ENCODE peak calls at places on chromosome 12, in six cellular contexts. S is WTC11, H is NCI-H446 treated with DMSO at 0.1 percent for 48 hours, A is A673, Y is NAMALWA, B is adrenal gland. T is an unnamed sample.

GRCh38 chr12:2924019-2924418 is 33.3 kb downstream of the TULP3 start:
- DNase-seq in B (no peak), S (no peak), A (no peak), Y (no peak), H (no peak), T (no peak)

GRCh38 chr12:81077329-81077685 is 572 bp upstream of the ACSS3 start:
- DNase-seq in H (no peak), A (no peak), S (peak), Y (no peak), B (peak), T (no peak)

GRCh38 chr12:114920828-114921579 is 237.0 kb upstream of the TBX3 start:
- DNase-seq in H (no peak), B (no peak), S (no peak), Y (no peak), A (no peak), T (no peak)

GRCh38 chr12:40099423-40099853 is 6.4 kb downstream of the SLC2A13 start:
- DNase-seq in S (no peak), A (peak), B (no peak), H (no peak), Y (no peak), T (no peak)

GRCh38 chr12:53232641-53233538 is 881 bp upstream of the RARG start:
- DNase-seq in H (no peak), Y (no peak), B (peak), A (no peak), S (peak), T (peak)

GRCh38 chr12:24073170-24073810 is 123.8 kb upstream of the SOX5 start:
- DNase-seq in H (no peak), S (no peak), A (no peak), B (no peak), Y (no peak), T (no peak)

GRCh38 chr12:113899042-113899843 is 66.9 kb downstream of the RBM19 start:
- DNase-seq in A (no peak), Y (no peak), B (no peak), S (no peak), H (no peak), T (no peak)

GRCh38 chr12:5309654-5310053 is 122.3 kb upstream of the NTF3 start:
- DNase-seq in B (no peak), A (no peak), H (peak), Y (no peak), S (no peak), T (no peak)

GRCh38 chr12:32926963-32927362 is 30.4 kb upstream of the PKP2 start:
- DNase-seq in A (no peak), B (no peak), S (no peak), H (no peak), Y (no peak), T (no peak)

GRCh38 chr12:53334822-53335221 is 1.3 kb downstream of the SP7 start:
- DNase-seq in A (no peak), S (no peak), H (no peak), B (no peak), Y (no peak), T (no peak)

GRCh38 chr12:9127484-9127883 is 11.8 kb upstream of the A2M start:
- DNase-seq in S (no peak), A (no peak), H (no peak), B (no peak), Y (no peak), T (no peak)

GRCh38 chr12:22042981-22043669 is 2.9 kb upstream of the CMAS start:
- DNase-seq in B (peak), S (no peak), Y (no peak), A (no peak), H (no peak), T (no peak)

GRCh38 chr12:88639361-88639760 is 59.1 kb upstream of the KITLG start:
- DNase-seq in S (no peak), Y (no peak), A (peak), B (no peak), H (peak), T (no peak)

GRCh38 chr12:77133566-77133965 is 68.2 kb upstream of the E2F7 start:
- DNase-seq in H (no peak), A (peak), B (peak), Y (peak), S (peak), T (no peak)

GRCh38 chr12:69580074-69580473 is 5.2 kb upstream of the CCT2 start:
- DNase-seq in B (no peak), Y (no peak), A (no peak), H (no peak), S (no peak), T (no peak)

GRCh38 chr12:1429980-1430379 is 164.4 kb downstream of the FBXL14 start:
- DNase-seq in B (no peak), H (no peak), A (peak), Y (no peak), S (no peak), T (no peak)

GRCh38 chr12:69553626-69554248 is 31.5 kb upstream of the CCT2 start:
- DNase-seq in Y (no peak), S (no peak), A (peak), B (peak), H (peak), T (no peak)

GRCh38 chr12:94427520-94428381 is 31.9 kb downstream of the CEP83 start:
- DNase-seq in S (no peak), H (peak), B (peak), A (peak), Y (no peak), T (no peak)

GRCh38 chr12:68932123-68932700 is 759 bp downstream of the CPM start:
- DNase-seq in S (no peak), A (peak), Y (peak), H (no peak), B (no peak), T (no peak)

GRCh38 chr12:80282761-80283160 is 161.3 kb upstream of the PTPRQ start:
- DNase-seq in H (no peak), S (no peak), B (no peak), Y (no peak), A (no peak), T (no peak)

GRCh38 chr12:88663001-88663400 is 82.7 kb upstream of the KITLG start:
- DNase-seq in S (no peak), H (no peak), A (peak), Y (no peak), B (no peak), T (no peak)

GRCh38 chr12:6872073-6873048 is 742 bp downstream of the SPSB2 start:
- DNase-seq in B (peak), Y (peak), H (peak), S (peak), A (peak), T (peak)

GRCh38 chr12:42588308-42588836 is 1.2 kb downstream of the PRICKLE1 start:
- DNase-seq in Y (no peak), H (no peak), B (no peak), S (no peak), A (no peak), T (no peak)

T was measured in NCI-H1694 treated with DMSO at 0.1 percent for 48 hours.